ENCODE peak calls at places on chromosome 4, in nine cellular contexts. R is WTC11; H is nephron progenitor cell; Q is activated CD4-positive, alpha-beta T cell treated with anti-CD3 and anti-CD28 coated beads for 4 hours; W is caudate nucleus; K is RPMI7951; C is stimulated activated CD4-positive, alpha-beta T cell treated with anti-CD3 and anti-CD28 coated beads, Interleukin-15, amount 100 ng/mL, for 1 hour; T is KG1; Y is endothelial cell of umbilical vein. J is an unnamed sample.

GRCh38 chr4:13535708-13536361 is 8.5 kb downstream of the NKX3-2 start:
- DNase-seq in R (no peak), H (no peak), Q (no peak), W (no peak), K (no peak), C (no peak), T (no peak), Y (no peak), J (no peak)

GRCh38 chr4:183240581-183241321 is 79.3 kb downstream of the CLDN22 start:
- DNase-seq in R (no peak), H (no peak), Q (no peak), W (no peak), K (no peak), C (no peak), T (no peak), Y (no peak), J (peak; percentile 67)

GRCh38 chr4:112522389-112522788 is 6.4 kb upstream of the NEUROG2 start:
- DNase-seq in R (no peak), H (no peak), Q (no peak), W (no peak), K (no peak), C (no peak), T (no peak), Y (no peak), J (no peak)

GRCh38 chr4:3348621-3349020 is 55.8 kb downstream of the RGS12 start:
- DNase-seq in R (no peak), H (no peak), Q (no peak), W (no peak), K (no peak), C (no peak), T (no peak), Y (no peak), J (no peak)

GRCh38 chr4:8792491-8792890 is 79.1 kb downstream of the HMX1 start:
- DNase-seq in R (no peak), H (no peak), Q (no peak), W (no peak), K (no peak), C (no peak), T (no peak), Y (no peak), J (no peak)

GRCh38 chr4:83075696-83076095 is 38.8 kb downstream of the PLAC8 start:
- DNase-seq in R (no peak), H (no peak), Q (no peak), W (no peak), K (peak; percentile 75), C (no peak), T (no peak), Y (peak; percentile 78), J (peak; percentile 67)

GRCh38 chr4:4422856-4423485 is 36.1 kb downstream of the NSG1 start:
- DNase-seq in R (no peak), H (no peak), Q (no peak), W (no peak), K (no peak), C (no peak), T (no peak), Y (no peak), J (no peak)

GRCh38 chr4:7939377-7940108 is at the start of gene AFAP1:
- DNase-seq in R (peak; percentile 94), H (peak; percentile 98), Q (peak; percentile 89), W (peak; percentile 82), K (peak; percentile 84), C (peak; percentile 86), T (no peak), Y (peak; percentile 93), J (peak; percentile 84)

GRCh38 chr4:184617611-184618196 is 31.5 kb downstream of the CASP3 start:
- DNase-seq in R (peak; percentile 42), H (no peak), Q (no peak), W (no peak), K (no peak), C (no peak), T (no peak), Y (no peak), J (no peak)

GRCh38 chr4:73129319-73129718 is 59.8 kb upstream of the COX18 start:
- DNase-seq in R (no peak), H (no peak), Q (no peak), W (no peak), K (no peak), C (no peak), T (no peak), Y (no peak), J (no peak)

GRCh38 chr4:106868381-106869035 is 167.6 kb downstream of the DKK2 start:
- DNase-seq in R (no peak), H (no peak), Q (no peak), W (no peak), K (no peak), C (no peak), T (no peak), Y (peak; percentile 14), J (peak; percentile 89)

GRCh38 chr4:29326816-29327215 is 1393.4 kb upstream of the PCDH7 start:
- DNase-seq in R (no peak), H (no peak), Q (no peak), W (no peak), K (no peak), C (no peak), T (no peak), Y (peak; percentile 97), J (no peak)

GRCh38 chr4:186942745-186943606 is 219.3 kb upstream of the FAT1 start:
- DNase-seq in R (no peak), H (peak; percentile 36), Q (no peak), W (no peak), K (peak; percentile 45), C (no peak), T (no peak), Y (no peak), J (peak; percentile 77)